ENCODE peak calls at places on chromosomes 3 and 15, in five cellular contexts. One of them, this sample, is unnamed.

GRCh38 chr3:107846282-107846852 is 244.5 kb downstream of the CD47 start:
- DNase-seq in EH: peak
- DNase-seq in RWPE1: peak
- DNase-seq in cardiac fibroblast: peak
- DNase-seq in mammary epithelial cell: peak
- DNase-seq in this sample: peak

GRCh38 chr15:56496635-56497034 is 31.7 kb upstream of the MNS1 start:
- DNase-seq in EH: peak
- DNase-seq in RWPE1: peak
- DNase-seq in cardiac fibroblast: peak
- DNase-seq in mammary epithelial cell: peak
- DNase-seq in this sample: peak

GRCh38 chr15:36992454-36992853 is 107.9 kb downstream of the MEIS2 start:
- DNase-seq in EH: no peak
- DNase-seq in RWPE1: no peak
- DNase-seq in cardiac fibroblast: no peak
- DNase-seq in mammary epithelial cell: no peak
- DNase-seq in this sample: no peak

GRCh38 chr15:27232876-27233275 is 261.9 kb downstream of the GABRG3 start:
- DNase-seq in EH: no peak
- DNase-seq in RWPE1: no peak
- DNase-seq in cardiac fibroblast: no peak
- DNase-seq in mammary epithelial cell: no peak
- DNase-seq in this sample: no peak

GRCh38 chr3:40580494-40581091 is 55.8 kb downstream of the ZNF621 start:
- DNase-seq in EH: peak
- DNase-seq in RWPE1: peak
- DNase-seq in cardiac fibroblast: peak
- DNase-seq in mammary epithelial cell: peak
- DNase-seq in this sample: peak

GRCh38 chr3:100006570-100007271 is 107.6 kb downstream of the FILIP1L start:
- DNase-seq in EH: peak
- DNase-seq in RWPE1: no peak
- DNase-seq in cardiac fibroblast: peak
- DNase-seq in mammary epithelial cell: peak
- DNase-seq in this sample: peak

GRCh38 chr3:43288366-43288765 is 2.0 kb downstream of the SNRK start:
- DNase-seq in EH: peak
- DNase-seq in RWPE1: peak
- DNase-seq in cardiac fibroblast: peak
- DNase-seq in mammary epithelial cell: no peak
- DNase-seq in this sample: no peak

GRCh38 chr3:126377211-126377610 is 17.5 kb upstream of the CFAP100 start:
- DNase-seq in EH: no peak
- DNase-seq in RWPE1: no peak
- DNase-seq in cardiac fibroblast: no peak
- DNase-seq in mammary epithelial cell: no peak
- DNase-seq in this sample: no peak

GRCh38 chr3:197959891-197960693 is at the start of gene LMLN:
- DNase-seq in EH: peak
- DNase-seq in RWPE1: peak
- DNase-seq in cardiac fibroblast: peak
- DNase-seq in mammary epithelial cell: peak
- DNase-seq in this sample: peak

GRCh38 chr3:187274977-187275338 is 16.6 kb downstream of the MASP1 start:
- DNase-seq in EH: no peak
- DNase-seq in RWPE1: no peak
- DNase-seq in cardiac fibroblast: no peak
- DNase-seq in mammary epithelial cell: peak
- DNase-seq in this sample: no peak

GRCh38 chr3:25587526-25587925 is 77.2 kb downstream of the TOP2B start:
- DNase-seq in EH: peak
- DNase-seq in RWPE1: no peak
- DNase-seq in cardiac fibroblast: peak
- DNase-seq in mammary epithelial cell: no peak
- DNase-seq in this sample: peak

GRCh38 chr3:177443469-177443868 is 246.2 kb upstream of the TBL1XR1 start:
- DNase-seq in EH: peak
- DNase-seq in RWPE1: peak
- DNase-seq in cardiac fibroblast: peak
- DNase-seq in mammary epithelial cell: peak
- DNase-seq in this sample: peak

GRCh38 chr3:191094057-191094456 is 105.0 kb upstream of the OSTN start:
- DNase-seq in EH: peak
- DNase-seq in RWPE1: peak
- DNase-seq in cardiac fibroblast: peak
- DNase-seq in mammary epithelial cell: peak
- DNase-seq in this sample: peak

GRCh38 chr3:158845748-158846350 is 44.0 kb downstream of the MFSD1 start:
- DNase-seq in EH: peak
- DNase-seq in RWPE1: peak
- DNase-seq in cardiac fibroblast: peak
- DNase-seq in mammary epithelial cell: no peak
- DNase-seq in this sample: no peak

GRCh38 chr3:52028572-52028971 is 27.8 kb downstream of the DUSP7 start:
- DNase-seq in EH: peak
- DNase-seq in RWPE1: no peak
- DNase-seq in cardiac fibroblast: no peak
- DNase-seq in mammary epithelial cell: peak
- DNase-seq in this sample: no peak

GRCh38 chr3:137792633-137793271 is 28.6 kb downstream of the SOX14 start:
- DNase-seq in EH: peak
- DNase-seq in RWPE1: peak
- DNase-seq in cardiac fibroblast: peak
- DNase-seq in mammary epithelial cell: peak
- DNase-seq in this sample: no peak

GRCh38 chr3:138296639-138297038 is 33.0 kb downstream of the NME9 start:
- DNase-seq in EH: no peak
- DNase-seq in RWPE1: no peak
- DNase-seq in cardiac fibroblast: no peak
- DNase-seq in mammary epithelial cell: no peak
- DNase-seq in this sample: no peak

GRCh38 chr3:45104715-45105711 is 41.2 kb downstream of the CDCP1 start:
- DNase-seq in EH: peak
- DNase-seq in RWPE1: no peak
- DNase-seq in cardiac fibroblast: peak
- DNase-seq in mammary epithelial cell: peak
- DNase-seq in this sample: peak

GRCh38 chr15:89370120-89371077 is 35.8 kb upstream of the POLG start:
- DNase-seq in EH: no peak
- DNase-seq in RWPE1: no peak
- DNase-seq in cardiac fibroblast: no peak
- DNase-seq in mammary epithelial cell: no peak
- DNase-seq in this sample: no peak

GRCh38 chr3:102089904-102090492 is 240.7 kb downstream of the NFKBIZ start:
- DNase-seq in EH: peak
- DNase-seq in RWPE1: no peak
- DNase-seq in cardiac fibroblast: peak
- DNase-seq in mammary epithelial cell: peak
- DNase-seq in this sample: no peak

GRCh38 chr15:25171111-25171811 is 216.5 kb downstream of the SNRPN start:
- DNase-seq in EH: no peak
- DNase-seq in RWPE1: no peak
- DNase-seq in cardiac fibroblast: no peak
- DNase-seq in mammary epithelial cell: no peak
- DNase-seq in this sample: no peak

GRCh38 chr3:184719709-184720108 is 7.8 kb upstream of the MAGEF1 start:
- DNase-seq in EH: no peak
- DNase-seq in RWPE1: no peak
- DNase-seq in cardiac fibroblast: no peak
- DNase-seq in mammary epithelial cell: no peak
- DNase-seq in this sample: no peak

GRCh38 chr3:156132313-156132712 is 11.9 kb downstream of the KCNAB1 start:
- DNase-seq in EH: no peak
- DNase-seq in RWPE1: no peak
- DNase-seq in cardiac fibroblast: no peak
- DNase-seq in mammary epithelial cell: no peak
- DNase-seq in this sample: no peak

GRCh38 chr15:84816694-84817460 is at the start of gene ALPK3:
- DNase-seq in EH: no peak
- DNase-seq in RWPE1: no peak
- DNase-seq in cardiac fibroblast: no peak
- DNase-seq in mammary epithelial cell: no peak
- DNase-seq in this sample: no peak

GRCh38 chr15:58269455-58270414 is 131.6 kb downstream of the AQP9 start:
- DNase-seq in EH: peak
- DNase-seq in RWPE1: peak
- DNase-seq in cardiac fibroblast: peak
- DNase-seq in mammary epithelial cell: peak
- DNase-seq in this sample: peak

GRCh38 chr3:39592306-39592705 is 124.8 kb downstream of the MOBP start:
- DNase-seq in EH: peak
- DNase-seq in RWPE1: no peak
- DNase-seq in cardiac fibroblast: no peak
- DNase-seq in mammary epithelial cell: no peak
- DNase-seq in this sample: no peak

GRCh38 chr3:187678869-187679268 is 8.7 kb upstream of the SST start:
- DNase-seq in EH: peak
- DNase-seq in RWPE1: peak
- DNase-seq in cardiac fibroblast: peak
- DNase-seq in mammary epithelial cell: peak
- DNase-seq in this sample: peak

GRCh38 chr15:63079938-63080626 is 37.5 kb downstream of the TPM1 start:
- DNase-seq in EH: peak
- DNase-seq in RWPE1: peak
- DNase-seq in cardiac fibroblast: peak
- DNase-seq in mammary epithelial cell: peak
- DNase-seq in this sample: no peak

GRCh38 chr3:146468234-146468931 is 978 bp downstream of the PLSCR2 start:
- DNase-seq in EH: peak
- DNase-seq in RWPE1: no peak
- DNase-seq in cardiac fibroblast: peak
- DNase-seq in mammary epithelial cell: no peak
- DNase-seq in this sample: peak

GRCh38 chr3:31680072-31680870 is 147.5 kb downstream of the STT3B start:
- DNase-seq in EH: no peak
- DNase-seq in RWPE1: no peak
- DNase-seq in cardiac fibroblast: no peak
- DNase-seq in mammary epithelial cell: no peak
- DNase-seq in this sample: no peak

GRCh38 chr3:122305818-122306621 is 19.0 kb upstream of the CSTA start:
- DNase-seq in EH: no peak
- DNase-seq in RWPE1: peak
- DNase-seq in cardiac fibroblast: no peak
- DNase-seq in mammary epithelial cell: peak
- DNase-seq in this sample: no peak

GRCh38 chr3:14371573-14372474 is 30.6 kb upstream of the SLC6A6 start:
- DNase-seq in EH: peak
- DNase-seq in RWPE1: peak
- DNase-seq in cardiac fibroblast: peak
- DNase-seq in mammary epithelial cell: peak
- DNase-seq in this sample: peak

GRCh38 chr3:66492672-66493071 is 8.2 kb downstream of the LRIG1 start:
- DNase-seq in EH: no peak
- DNase-seq in RWPE1: no peak
- DNase-seq in cardiac fibroblast: no peak
- DNase-seq in mammary epithelial cell: no peak
- DNase-seq in this sample: no peak